ENCODE peak calls at places on chromosome 19, in four cellular contexts. One of them, this sample, is unnamed.

GRCh38 chr19:16449330-16449961 is 22.3 kb downstream of the EPS15L1 start:
- DNase-seq in cardiac muscle cell: no peak
- DNase-seq in choroid plexus epithelial cell: peak
- DNase-seq in psoas muscle: no peak
- DNase-seq in this sample: no peak

GRCh38 chr19:10454267-10454666 is 33.9 kb downstream of the PDE4A start:
- DNase-seq in psoas muscle: no peak
- DNase-seq in cardiac muscle cell: peak
- DNase-seq in choroid plexus epithelial cell: peak
- DNase-seq in this sample: peak

GRCh38 chr19:15379996-15380647 is 535 bp upstream of the AKAP8 start:
- DNase-seq in cardiac muscle cell: peak
- DNase-seq in psoas muscle: no peak
- DNase-seq in choroid plexus epithelial cell: peak
- DNase-seq in this sample: peak

GRCh38 chr19:18946335-18946734 is 5.3 kb upstream of the HOMER3 start:
- DNase-seq in psoas muscle: no peak
- DNase-seq in cardiac muscle cell: no peak
- DNase-seq in choroid plexus epithelial cell: no peak
- DNase-seq in this sample: no peak

GRCh38 chr19:35155441-35155840 is 906 bp downstream of the FXYD5 start:
- DNase-seq in cardiac muscle cell: no peak
- DNase-seq in choroid plexus epithelial cell: no peak
- DNase-seq in psoas muscle: no peak
- DNase-seq in this sample: no peak

GRCh38 chr19:48970923-48971395 is 5.8 kb downstream of the FTL start:
- DNase-seq in cardiac muscle cell: peak
- DNase-seq in psoas muscle: peak
- DNase-seq in choroid plexus epithelial cell: peak
- DNase-seq in this sample: peak

GRCh38 chr19:34254552-34255432 is at the start of gene GARRE1:
- DNase-seq in psoas muscle: peak
- DNase-seq in choroid plexus epithelial cell: peak
- DNase-seq in cardiac muscle cell: peak
- DNase-seq in this sample: no peak

GRCh38 chr19:18895828-18896341 is at the start of gene CERS1:
- DNase-seq in cardiac muscle cell: no peak
- DNase-seq in choroid plexus epithelial cell: no peak
- DNase-seq in psoas muscle: no peak
- DNase-seq in this sample: no peak

GRCh38 chr19:12450817-12451216 is 10.0 kb upstream of the ZNF443 start:
- DNase-seq in psoas muscle: no peak
- DNase-seq in choroid plexus epithelial cell: no peak
- DNase-seq in cardiac muscle cell: no peak
- DNase-seq in this sample: no peak

GRCh38 chr19:2494447-2495129 is 18.7 kb downstream of the GADD45B start:
- DNase-seq in choroid plexus epithelial cell: peak
- DNase-seq in psoas muscle: peak
- DNase-seq in cardiac muscle cell: peak
- DNase-seq in this sample: peak

GRCh38 chr19:38386968-38387549 is 775 bp downstream of the GGN start:
- DNase-seq in choroid plexus epithelial cell: no peak
- DNase-seq in cardiac muscle cell: peak
- DNase-seq in psoas muscle: peak
- DNase-seq in this sample: peak

GRCh38 chr19:34189199-34189916 is 17.1 kb downstream of the LSM14A start:
- DNase-seq in psoas muscle: no peak
- DNase-seq in cardiac muscle cell: peak
- DNase-seq in choroid plexus epithelial cell: no peak
- DNase-seq in this sample: no peak

GRCh38 chr19:13037161-13037560 is 41.9 kb downstream of the NFIX start:
- DNase-seq in cardiac muscle cell: peak
- DNase-seq in choroid plexus epithelial cell: peak
- DNase-seq in psoas muscle: peak
- DNase-seq in this sample: peak

GRCh38 chr19:54430306-54431254 is 15.3 kb downstream of the TTYH1 start:
- DNase-seq in psoas muscle: no peak
- DNase-seq in choroid plexus epithelial cell: peak
- DNase-seq in cardiac muscle cell: peak
- DNase-seq in this sample: no peak

GRCh38 chr19:15234525-15235130 is 2.4 kb upstream of the EPHX3 start:
- DNase-seq in psoas muscle: no peak
- DNase-seq in cardiac muscle cell: no peak
- DNase-seq in choroid plexus epithelial cell: no peak
- DNase-seq in this sample: no peak

GRCh38 chr19:33241530-33242101 is 16.0 kb upstream of the SLC7A10 start:
- DNase-seq in choroid plexus epithelial cell: peak
- DNase-seq in cardiac muscle cell: no peak
- DNase-seq in psoas muscle: no peak
- DNase-seq in this sample: peak

GRCh38 chr19:32177686-32178085 is 167.7 kb upstream of the ZNF507 start:
- DNase-seq in choroid plexus epithelial cell: no peak
- DNase-seq in cardiac muscle cell: no peak
- DNase-seq in psoas muscle: no peak
- DNase-seq in this sample: no peak

GRCh38 chr19:33177417-33177976 is 16.6 kb upstream of the LRP3 start:
- DNase-seq in choroid plexus epithelial cell: no peak
- DNase-seq in cardiac muscle cell: no peak
- DNase-seq in psoas muscle: no peak
- DNase-seq in this sample: no peak

GRCh38 chr19:38194061-38194701 is 29.8 kb downstream of the DPF1 start:
- DNase-seq in psoas muscle: no peak
- DNase-seq in cardiac muscle cell: no peak
- DNase-seq in choroid plexus epithelial cell: no peak
- DNase-seq in this sample: no peak

GRCh38 chr19:982567-983170 is 1.5 kb upstream of the WDR18 start:
- DNase-seq in choroid plexus epithelial cell: peak
- DNase-seq in cardiac muscle cell: peak
- DNase-seq in psoas muscle: peak
- DNase-seq in this sample: peak

GRCh38 chr19:35273686-35274259 is 5.0 kb downstream of the USF2 start:
- DNase-seq in cardiac muscle cell: no peak
- DNase-seq in psoas muscle: no peak
- DNase-seq in choroid plexus epithelial cell: no peak
- DNase-seq in this sample: no peak

GRCh38 chr19:8545743-8546142 is 31.5 kb downstream of the MYO1F start:
- DNase-seq in cardiac muscle cell: no peak
- DNase-seq in psoas muscle: no peak
- DNase-seq in choroid plexus epithelial cell: no peak
- DNase-seq in this sample: no peak

GRCh38 chr19:29667941-29668340 is 2.7 kb downstream of the PLEKHF1 start:
- DNase-seq in psoas muscle: no peak
- DNase-seq in choroid plexus epithelial cell: no peak
- DNase-seq in cardiac muscle cell: no peak
- DNase-seq in this sample: no peak

GRCh38 chr19:41877490-41877876 is 404 bp downstream of the CD79A start:
- DNase-seq in choroid plexus epithelial cell: no peak
- DNase-seq in psoas muscle: no peak
- DNase-seq in cardiac muscle cell: no peak
- DNase-seq in this sample: no peak

GRCh38 chr19:2332341-2333026 is 4.0 kb downstream of the SPPL2B start:
- DNase-seq in cardiac muscle cell: no peak
- DNase-seq in psoas muscle: no peak
- DNase-seq in choroid plexus epithelial cell: no peak
- DNase-seq in this sample: no peak

GRCh38 chr19:17244618-17245534 is 843 bp downstream of the NR2F6 start:
- DNase-seq in psoas muscle: no peak
- DNase-seq in choroid plexus epithelial cell: no peak
- DNase-seq in cardiac muscle cell: no peak
- DNase-seq in this sample: no peak

GRCh38 chr19:49453757-49454248 is 778 bp downstream of the ALDH16A1 start:
- DNase-seq in choroid plexus epithelial cell: no peak
- DNase-seq in psoas muscle: no peak
- DNase-seq in cardiac muscle cell: peak
- DNase-seq in this sample: no peak

GRCh38 chr19:11986754-11987153 is 21.9 kb downstream of the ZNF763 start:
- DNase-seq in cardiac muscle cell: no peak
- DNase-seq in psoas muscle: no peak
- DNase-seq in choroid plexus epithelial cell: no peak
- DNase-seq in this sample: no peak

GRCh38 chr19:29006057-29006735 is 206.8 kb downstream of the UQCRFS1 start:
- DNase-seq in psoas muscle: no peak
- DNase-seq in choroid plexus epithelial cell: peak
- DNase-seq in cardiac muscle cell: peak
- DNase-seq in this sample: peak

GRCh38 chr19:43625918-43626579 is 6.6 kb upstream of the ZNF428 start:
- DNase-seq in psoas muscle: no peak
- DNase-seq in choroid plexus epithelial cell: no peak
- DNase-seq in cardiac muscle cell: peak
- DNase-seq in this sample: peak

GRCh38 chr19:52722062-52723005 is 12.5 kb downstream of the ZNF611 start:
- DNase-seq in choroid plexus epithelial cell: peak
- DNase-seq in cardiac muscle cell: peak
- DNase-seq in psoas muscle: no peak
- DNase-seq in this sample: peak

GRCh38 chr19:54426291-54426918 is 11.1 kb downstream of the TTYH1 start:
- DNase-seq in choroid plexus epithelial cell: no peak
- DNase-seq in cardiac muscle cell: no peak
- DNase-seq in psoas muscle: no peak
- DNase-seq in this sample: no peak

GRCh38 chr19:15129856-15130580 is 22.8 kb downstream of the SYDE1 start:
- DNase-seq in cardiac muscle cell: no peak
- DNase-seq in psoas muscle: no peak
- DNase-seq in choroid plexus epithelial cell: no peak
- DNase-seq in this sample: no peak

GRCh38 chr19:18251587-18252369 is 22.5 kb downstream of the IQCN start:
- DNase-seq in cardiac muscle cell: peak
- DNase-seq in psoas muscle: peak
- DNase-seq in choroid plexus epithelial cell: peak
- DNase-seq in this sample: peak

GRCh38 chr19:29665826-29666633 is 769 bp downstream of the PLEKHF1 start:
- DNase-seq in psoas muscle: peak
- DNase-seq in choroid plexus epithelial cell: no peak
- DNase-seq in cardiac muscle cell: peak
- DNase-seq in this sample: peak

GRCh38 chr19:10872551-10873107 is 1.3 kb downstream of the CARM1 start:
- DNase-seq in psoas muscle: no peak
- DNase-seq in cardiac muscle cell: no peak
- DNase-seq in choroid plexus epithelial cell: no peak
- DNase-seq in this sample: no peak

GRCh38 chr19:42465827-42466280 is 23.1 kb upstream of the CXCL17 start:
- DNase-seq in choroid plexus epithelial cell: no peak
- DNase-seq in cardiac muscle cell: no peak
- DNase-seq in psoas muscle: no peak
- DNase-seq in this sample: no peak

GRCh38 chr19:48635966-48636858 is 967 bp downstream of the DBP start:
- DNase-seq in cardiac muscle cell: no peak
- DNase-seq in psoas muscle: no peak
- DNase-seq in choroid plexus epithelial cell: no peak
- DNase-seq in this sample: no peak

GRCh38 chr19:47719047-47719885 is 6.0 kb downstream of the EHD2 start:
- DNase-seq in psoas muscle: peak
- DNase-seq in choroid plexus epithelial cell: peak
- DNase-seq in cardiac muscle cell: peak
- DNase-seq in this sample: peak

GRCh38 chr19:56291857-56292256 is 19.3 kb downstream of the EDDM13 start:
- DNase-seq in choroid plexus epithelial cell: peak
- DNase-seq in cardiac muscle cell: no peak
- DNase-seq in psoas muscle: no peak
- DNase-seq in this sample: no peak

GRCh38 chr19:56294557-56294956 is 20.1 kb downstream of the ZSCAN5A start:
- DNase-seq in cardiac muscle cell: no peak
- DNase-seq in choroid plexus epithelial cell: peak
- DNase-seq in psoas muscle: no peak
- DNase-seq in this sample: peak

GRCh38 chr19:56295531-56296455 is 18.8 kb downstream of the ZSCAN5A start:
- DNase-seq in psoas muscle: no peak
- DNase-seq in cardiac muscle cell: no peak
- DNase-seq in choroid plexus epithelial cell: no peak
- DNase-seq in this sample: no peak

DNA sequence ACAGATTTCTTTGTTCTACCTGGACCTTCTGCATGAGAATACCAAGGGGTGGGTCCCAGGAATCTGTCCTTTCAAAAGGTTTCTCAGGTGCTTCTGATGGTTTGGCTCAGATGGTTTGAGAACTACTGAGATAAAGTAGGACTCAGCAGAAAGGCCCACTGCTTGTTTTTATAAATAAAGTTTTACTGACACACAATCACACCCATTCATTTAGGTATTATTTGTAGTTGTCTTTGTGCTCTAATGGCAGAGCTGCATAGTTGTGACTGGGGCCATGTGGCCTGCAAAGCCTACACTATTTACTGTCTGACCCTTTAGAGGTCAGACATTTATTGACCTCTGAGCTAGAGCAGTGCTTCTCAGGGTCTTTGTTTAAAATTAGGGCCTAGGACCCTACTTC is 17.6 kb downstream of the EDDM13 start:
- DNase-seq in choroid plexus epithelial cell: no peak
- DNase-seq in cardiac muscle cell: no peak
- DNase-seq in psoas muscle: no peak
- DNase-seq in this sample: no peak
- TF ChIP-seq CTCF in choroid plexus epithelial cell: no peak
- TF ChIP-seq CTCF in cardiac muscle cell: no peak
- TF ChIP-seq CTCF in psoas muscle: no peak
- TF ChIP-seq CTCF in this sample: no peak

GRCh38 chr19:39671739-39672363 is 16.1 kb downstream of the LGALS16 start:
- DNase-seq in choroid plexus epithelial cell: peak
- DNase-seq in psoas muscle: no peak
- DNase-seq in cardiac muscle cell: peak
- DNase-seq in this sample: peak
- TF ChIP-seq CTCF in choroid plexus epithelial cell: peak
- TF ChIP-seq CTCF in psoas muscle: peak
- TF ChIP-seq CTCF in cardiac muscle cell: peak
- TF ChIP-seq CTCF in this sample: peak

GRCh38 chr19:4233282-4233853 is 4.0 kb downstream of the EBI3 start:
- DNase-seq in choroid plexus epithelial cell: peak
- DNase-seq in cardiac muscle cell: peak
- DNase-seq in psoas muscle: peak
- DNase-seq in this sample: peak
- TF ChIP-seq CTCF in choroid plexus epithelial cell: peak
- TF ChIP-seq CTCF in cardiac muscle cell: peak
- TF ChIP-seq CTCF in psoas muscle: peak
- TF ChIP-seq CTCF in this sample: peak

DNA sequence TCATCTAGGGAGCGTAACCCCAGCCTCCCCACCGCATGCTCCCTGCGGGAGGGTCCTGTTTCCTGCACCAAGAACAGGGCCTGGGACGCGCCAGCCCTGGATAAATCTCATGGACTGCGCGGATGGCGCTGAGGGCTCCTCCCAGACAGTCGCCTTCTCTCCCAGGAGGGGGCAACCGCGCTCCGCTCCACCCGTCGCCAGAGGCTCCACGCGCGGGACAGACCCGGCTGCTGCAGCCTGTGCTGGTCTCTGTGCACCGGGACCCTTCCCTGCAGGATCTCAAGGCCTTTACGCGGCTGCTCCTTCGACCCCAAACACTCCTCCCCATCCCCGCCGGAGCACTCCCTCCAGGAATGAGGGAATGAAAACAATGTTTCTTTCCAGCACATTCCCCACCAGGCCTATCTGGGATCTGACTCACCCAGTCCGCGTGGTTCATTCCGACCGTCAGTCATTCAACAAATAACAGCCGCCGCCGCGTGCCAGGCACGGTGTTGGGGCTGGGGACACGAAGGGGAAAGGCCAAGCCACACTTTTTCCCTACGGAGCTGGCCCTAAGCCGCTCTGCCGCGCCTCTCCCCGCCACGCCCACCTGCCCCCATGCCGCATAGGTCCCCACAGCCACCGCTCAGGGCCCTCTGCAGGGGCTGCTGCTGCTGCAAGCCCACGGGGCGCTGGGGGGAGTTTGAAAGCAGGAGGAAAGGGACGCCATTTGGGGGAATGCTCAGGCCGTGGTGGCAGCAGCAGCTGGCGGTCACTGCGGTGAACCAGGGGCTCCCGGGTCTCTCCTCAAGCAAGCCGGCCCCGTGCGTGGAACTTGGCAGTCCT is 6.0 kb downstream of the PNMA8B start:
- DNase-seq in cardiac muscle cell: peak
- DNase-seq in psoas muscle: peak
- DNase-seq in choroid plexus epithelial cell: peak
- DNase-seq in this sample: peak
- TF ChIP-seq CTCF in cardiac muscle cell: peak
- TF ChIP-seq CTCF in psoas muscle: no peak
- TF ChIP-seq CTCF in choroid plexus epithelial cell: peak
- TF ChIP-seq CTCF in this sample: peak